ENCODE peak calls at places on chromosomes 16 and 17, in four cellular contexts. S, X, Z and N are unnamed samples.

GRCh38 chr17:62995377-62995885 is 29.4 kb downstream of the TANC2 start:
- DNase-seq in S (no peak), Z (peak), X (no peak), N (no peak)

GRCh38 chr17:10156579-10157488 is 41.6 kb downstream of the GAS7 start:
- DNase-seq in Z (no peak), S (no peak), X (peak), N (no peak)

GRCh38 chr16:79928142-79928735 is 327.7 kb upstream of the MAF start:
- DNase-seq in Z (no peak), S (no peak), X (no peak), N (no peak)

GRCh38 chr17:46020023-46020735 is 21.1 kb downstream of the STH start:
- DNase-seq in X (peak), S (peak), Z (no peak), N (no peak)

GRCh38 chr17:12731839-12732238 is 57.5 kb upstream of the ARHGAP44 start:
- DNase-seq in X (no peak), Z (no peak), S (no peak), N (no peak)

GRCh38 chr17:77476006-77476405 is 335.2 kb downstream of the SEC14L1 start:
- DNase-seq in Z (no peak), X (no peak), S (no peak), N (no peak)

GRCh38 chr16:30894540-30895368 is 877 bp upstream of the BCL7C start:
- DNase-seq in S (no peak), X (no peak), Z (no peak), N (peak)

GRCh38 chr17:55793272-55793671 is 42.4 kb downstream of the PCTP start:
- DNase-seq in Z (no peak), S (no peak), X (no peak), N (no peak)

GRCh38 chr16:90031931-90032663 is 12.8 kb upstream of the DBNDD1 start:
- DNase-seq in X (no peak), Z (no peak), S (no peak), N (no peak)

GRCh38 chr16:27550582-27550920 is 607 bp downstream of the KATNIP start:
- DNase-seq in Z (no peak), S (no peak), X (no peak), N (no peak)

GRCh38 chr17:69972251-69972650 is 102.8 kb upstream of the KCNJ16 start:
- DNase-seq in Z (no peak), X (no peak), S (no peak), N (no peak)

GRCh38 chr17:57004944-57005579 is 27.1 kb downstream of the SCPEP1 start:
- DNase-seq in X (no peak), S (no peak), Z (no peak), N (no peak)

GRCh38 chr16:86103320-86103719 is 204.4 kb downstream of the IRF8 start:
- DNase-seq in Z (no peak), X (no peak), S (no peak), N (no peak)

GRCh38 chr16:11024333-11025053 is 80.1 kb downstream of the CLEC16A start:
- DNase-seq in X (no peak), Z (no peak), S (no peak), N (no peak)